ENCODE peak calls at places on chromosomes 12 and 14, in nine cellular contexts. One of them, this sample, is unnamed.

GRCh38 chr14:91464615-91465205 is 45.4 kb downstream of the PPP4R3A start:
- DNase-seq in stimulated activated CD8-positive, alpha-beta memory T cell treated with anti-CD3 and anti-CD28 coated beads, Interleukin-7, amount 100 ng/mL, for 4 hours: no peak
- DNase-seq in effector CD4-positive, alpha-beta T cell: no peak
- DNase-seq in NCI-H2171: no peak
- DNase-seq in psoas muscle: no peak
- DNase-seq in NCI-H2081: no peak
- DNase-seq in fibroblast of the aortic adventitia: no peak
- DNase-seq in NCI-H460: no peak
- DNase-seq in type B pancreatic cell: no peak
- DNase-seq in this sample: no peak

GRCh38 chr14:39175445-39176262 is 600 bp downstream of the PNN start:
- DNase-seq in NCI-H2171: peak
- DNase-seq in NCI-H460: no peak
- DNase-seq in psoas muscle: no peak
- DNase-seq in fibroblast of the aortic adventitia: no peak
- DNase-seq in NCI-H2081: peak
- DNase-seq in type B pancreatic cell: peak
- DNase-seq in stimulated activated CD8-positive, alpha-beta memory T cell treated with anti-CD3 and anti-CD28 coated beads, Interleukin-7, amount 100 ng/mL, for 4 hours: peak
- DNase-seq in effector CD4-positive, alpha-beta T cell: no peak
- DNase-seq in this sample: no peak

GRCh38 chr14:63496837-63497400 is 46.3 kb downstream of the PPP2R5E start:
- DNase-seq in fibroblast of the aortic adventitia: no peak
- DNase-seq in NCI-H2081: no peak
- DNase-seq in type B pancreatic cell: no peak
- DNase-seq in NCI-H460: no peak
- DNase-seq in effector CD4-positive, alpha-beta T cell: no peak
- DNase-seq in psoas muscle: no peak
- DNase-seq in NCI-H2171: no peak
- DNase-seq in stimulated activated CD8-positive, alpha-beta memory T cell treated with anti-CD3 and anti-CD28 coated beads, Interleukin-7, amount 100 ng/mL, for 4 hours: no peak
- DNase-seq in this sample: no peak

GRCh38 chr12:18468521-18469075 is 207.3 kb downstream of the PIK3C2G start:
- DNase-seq in NCI-H2171: no peak
- DNase-seq in NCI-H460: no peak
- DNase-seq in NCI-H2081: no peak
- DNase-seq in psoas muscle: no peak
- DNase-seq in type B pancreatic cell: no peak
- DNase-seq in fibroblast of the aortic adventitia: peak
- DNase-seq in stimulated activated CD8-positive, alpha-beta memory T cell treated with anti-CD3 and anti-CD28 coated beads, Interleukin-7, amount 100 ng/mL, for 4 hours: no peak
- DNase-seq in effector CD4-positive, alpha-beta T cell: no peak
- DNase-seq in this sample: no peak

GRCh38 chr14:49919825-49920224 is 26.9 kb downstream of the ARF6 start:
- DNase-seq in stimulated activated CD8-positive, alpha-beta memory T cell treated with anti-CD3 and anti-CD28 coated beads, Interleukin-7, amount 100 ng/mL, for 4 hours: no peak
- DNase-seq in fibroblast of the aortic adventitia: no peak
- DNase-seq in effector CD4-positive, alpha-beta T cell: no peak
- DNase-seq in NCI-H2171: no peak
- DNase-seq in type B pancreatic cell: no peak
- DNase-seq in NCI-H460: no peak
- DNase-seq in NCI-H2081: no peak
- DNase-seq in psoas muscle: no peak
- DNase-seq in this sample: no peak

GRCh38 chr12:123062682-123063426 is 82.4 kb downstream of the ARL6IP4 start:
- DNase-seq in NCI-H2171: no peak
- DNase-seq in effector CD4-positive, alpha-beta T cell: no peak
- DNase-seq in stimulated activated CD8-positive, alpha-beta memory T cell treated with anti-CD3 and anti-CD28 coated beads, Interleukin-7, amount 100 ng/mL, for 4 hours: no peak
- DNase-seq in type B pancreatic cell: no peak
- DNase-seq in fibroblast of the aortic adventitia: peak
- DNase-seq in NCI-H460: peak
- DNase-seq in NCI-H2081: no peak
- DNase-seq in psoas muscle: peak
- DNase-seq in this sample: no peak

GRCh38 chr12:58176296-58176869 is 235.0 kb downstream of the ATP23 start:
- DNase-seq in psoas muscle: no peak
- DNase-seq in effector CD4-positive, alpha-beta T cell: no peak
- DNase-seq in fibroblast of the aortic adventitia: peak
- DNase-seq in type B pancreatic cell: no peak
- DNase-seq in stimulated activated CD8-positive, alpha-beta memory T cell treated with anti-CD3 and anti-CD28 coated beads, Interleukin-7, amount 100 ng/mL, for 4 hours: no peak
- DNase-seq in NCI-H2081: peak
- DNase-seq in NCI-H460: peak
- DNase-seq in NCI-H2171: no peak
- DNase-seq in this sample: peak

GRCh38 chr12:72289633-72290032 is 17.5 kb downstream of the TRHDE start:
- DNase-seq in NCI-H2171: no peak
- DNase-seq in fibroblast of the aortic adventitia: no peak
- DNase-seq in psoas muscle: no peak
- DNase-seq in stimulated activated CD8-positive, alpha-beta memory T cell treated with anti-CD3 and anti-CD28 coated beads, Interleukin-7, amount 100 ng/mL, for 4 hours: no peak
- DNase-seq in effector CD4-positive, alpha-beta T cell: no peak
- DNase-seq in NCI-H2081: no peak
- DNase-seq in type B pancreatic cell: no peak
- DNase-seq in NCI-H460: no peak
- DNase-seq in this sample: no peak

This sample was measured in HFF-Myc.